ENCODE peak calls at places on chromosomes 13 and 19, in eight cellular contexts. N, F, O, A, Z, E, R and Q are unnamed samples.

GRCh38 chr13:44768775-44769578 is 192.8 kb upstream of the TSC22D1 start:
- DNase-seq in N (peak; percentile 41), F (peak; percentile 3), O (peak; percentile 32), A (no peak), Z (no peak), E (no peak), R (no peak), Q (no peak)

GRCh38 chr13:99406799-99407201 is 94.5 kb upstream of the TM9SF2 start:
- DNase-seq in N (no peak), F (no peak), O (no peak), A (no peak), Z (no peak), E (no peak), R (no peak), Q (peak; percentile 25)

GRCh38 chr19:17353386-17353785 is 16.0 kb downstream of the GTPBP3 start:
- DNase-seq in N (no peak), F (no peak), O (no peak), A (no peak), Z (no peak), E (no peak), R (no peak), Q (no peak)

GRCh38 chr19:4327252-4327876 is 11.3 kb downstream of the STAP2 start:
- DNase-seq in N (peak; percentile 46), F (no peak), O (no peak), A (peak; percentile 93), Z (peak; percentile 78), E (peak; percentile 86), R (peak; percentile 63), Q (peak; percentile 78)

GRCh38 chr19:49558591-49558990 is 21.8 kb downstream of the NOSIP start:
- DNase-seq in N (no peak), F (no peak), O (no peak), A (no peak), Z (no peak), E (no peak), R (no peak), Q (no peak)

GRCh38 chr13:100876044-100876403 is 201.4 kb upstream of the TMTC4 start:
- DNase-seq in N (no peak), F (no peak), O (no peak), A (no peak), Z (no peak), E (no peak), R (no peak), Q (no peak)

GRCh38 chr13:41008349-41008980 is 10.7 kb downstream of the ELF1 start:
- DNase-seq in N (peak; percentile 89), F (peak; percentile 42), O (peak; percentile 76), A (no peak), Z (no peak), E (no peak), R (peak; percentile 72), Q (peak; percentile 82)

GRCh38 chr19:49665301-49666119 is at the start of the genes BCL2L12 and IRF3:
- DNase-seq in N (peak; percentile 97), F (peak; percentile 81), O (peak; percentile 94), A (peak; percentile 98), Z (peak; percentile 99), E (peak; percentile 99), R (peak; percentile 97), Q (peak; percentile 98)

GRCh38 chr19:27657271-27658051 is 1555.5 kb downstream of the UQCRFS1 start:
- DNase-seq in N (no peak), F (no peak), O (peak; percentile 12), A (no peak), Z (no peak), E (peak; percentile 7), R (no peak), Q (no peak)

GRCh38 chr13:97302611-97303010 is 80.5 kb downstream of the MBNL2 start:
- DNase-seq in N (no peak), F (no peak), O (no peak), A (no peak), Z (no peak), E (no peak), R (no peak), Q (no peak)

GRCh38 chr13:46961719-46962118 is 64.9 kb upstream of the HTR2A start:
- DNase-seq in N (peak; percentile 83), F (peak; percentile 74), O (peak; percentile 81), A (no peak), Z (no peak), E (no peak), R (peak; percentile 87), Q (peak; percentile 89)

GRCh38 chr13:46963874-46964273 is 67.0 kb upstream of the HTR2A start:
- DNase-seq in N (no peak), F (no peak), O (peak; percentile 11), A (no peak), Z (no peak), E (no peak), R (no peak), Q (no peak)

GRCh38 chr13:46964789-46965527 is 68.1 kb upstream of the HTR2A start:
- DNase-seq in N (peak; percentile 69), F (peak; percentile 40), O (peak; percentile 65), A (no peak), Z (no peak), E (no peak), R (peak; percentile 57), Q (peak; percentile 32)

GRCh38 chr13:46962286-46962941 is 65.6 kb upstream of the HTR2A start:
- DNase-seq in N (peak; percentile 37), F (no peak), O (peak; percentile 67), A (peak; percentile 32), Z (no peak), E (no peak), R (peak; percentile 23), Q (peak; percentile 41)
- TF ChIP-seq CTCF in N (peak; percentile 24), F (peak; percentile 40), O (peak; percentile 32), A (peak; percentile 36), Z (no peak), E (no peak), R (peak; percentile 49), Q (peak; percentile 62)

DNA sequence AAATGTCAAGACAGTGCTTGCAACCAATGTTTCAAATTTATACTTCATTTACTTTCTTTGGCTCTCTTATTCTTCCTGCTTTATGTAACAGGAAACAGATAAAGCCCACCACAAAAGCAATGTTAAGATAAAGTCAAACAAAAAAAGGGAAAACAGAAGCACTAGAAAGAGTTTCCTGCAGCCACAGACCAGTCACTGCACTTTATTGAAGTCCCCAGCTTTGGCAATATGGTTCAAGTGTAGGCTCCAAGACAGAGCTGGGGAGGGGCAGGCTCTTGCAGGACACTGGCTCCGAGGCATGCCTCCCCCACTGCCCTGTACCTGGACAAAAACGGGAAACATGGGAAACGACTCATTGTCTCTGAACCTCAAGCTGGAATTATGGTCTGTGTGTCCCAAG is 15.3 kb upstream of the CDC16 start:
- DNase-seq in N (no peak), F (no peak), O (no peak), A (no peak), Z (no peak), E (no peak), R (no peak), Q (no peak)
- H3K4me3 ChIP-seq in N (no peak overlapping the region), F (no peak overlapping the region), O (no peak overlapping the region), A (no peak overlapping the region), Z (no peak overlapping the region), E (no peak overlapping the region), R (no peak overlapping the region), Q (no peak overlapping the region)

GRCh38 chr13:111068009-111068350 is 47.1 kb upstream of the ARHGEF7 start:
- DNase-seq in N (no peak), F (no peak), O (no peak), A (no peak), Z (no peak), E (no peak), R (no peak), Q (no peak)
- TF ChIP-seq CTCF in N (no peak), F (no peak), O (no peak), A (no peak), Z (no peak), E (no peak), R (no peak), Q (no peak)

GRCh38 chr13:51564671-51565070 is 19.6 kb upstream of the WDFY2 start:
- DNase-seq in N (no peak), F (no peak), O (no peak), A (no peak), Z (no peak), E (no peak), R (no peak), Q (no peak)

GRCh38 chr13:51560336-51560735 is 23.9 kb upstream of the WDFY2 start:
- DNase-seq in N (no peak), F (no peak), O (no peak), A (no peak), Z (no peak), E (no peak), R (no peak), Q (no peak)

GRCh38 chr13:51559916-51560315 is 24.3 kb upstream of the WDFY2 start:
- DNase-seq in N (no peak), F (no peak), O (no peak), A (no peak), Z (no peak), E (no peak), R (no peak), Q (no peak)

GRCh38 chr13:51562011-51562671 is 22.1 kb upstream of the WDFY2 start:
- DNase-seq in N (no peak), F (no peak), O (no peak), A (no peak), Z (no peak), E (no peak), R (no peak), Q (no peak)

GRCh38 chr13:51564252-51564651 is 20.0 kb upstream of the WDFY2 start:
- DNase-seq in N (no peak), F (no peak), O (no peak), A (no peak), Z (no peak), E (no peak), R (no peak), Q (no peak)
- H3K4me3 ChIP-seq in N (no peak overlapping the region), F (no peak overlapping the region), O (no peak overlapping the region), A (no peak overlapping the region), Z (no peak overlapping the region), E (no peak overlapping the region), R (no peak overlapping the region), Q (no peak overlapping the region)

DNA sequence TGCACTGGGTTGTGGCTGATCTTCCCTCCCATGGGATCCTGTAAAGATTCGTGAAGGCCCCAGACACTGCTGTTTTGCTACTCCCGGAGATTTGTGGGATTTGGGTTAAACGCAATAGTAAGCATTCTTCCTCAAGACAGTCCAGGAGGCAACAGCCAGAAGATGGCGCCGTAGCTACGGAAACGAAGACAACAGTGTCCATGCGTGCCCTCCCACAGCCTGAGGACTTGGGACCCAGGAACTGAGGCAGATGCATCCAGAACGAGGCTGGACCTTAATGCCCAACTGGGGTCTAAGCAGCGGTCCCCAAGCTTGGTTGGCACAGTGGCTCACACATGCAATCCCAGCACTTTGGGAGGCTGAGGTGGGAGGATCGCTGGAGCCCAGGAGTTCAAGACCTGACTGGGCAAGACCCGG is 57.6 kb upstream of the ZNF507 start:
- DNase-seq in N (peak; percentile 86), F (peak; percentile 59), O (peak; percentile 29), A (peak; percentile 70), Z (peak; percentile 67), E (peak; percentile 52), R (peak; percentile 37), Q (peak; percentile 85)
- TF ChIP-seq CTCF in N (peak; percentile 57), F (peak; percentile 65), O (peak; percentile 10), A (peak; percentile 70), Z (peak; percentile 33), E (peak; percentile 26), R (peak; percentile 59), Q (peak; percentile 78)

DNA sequence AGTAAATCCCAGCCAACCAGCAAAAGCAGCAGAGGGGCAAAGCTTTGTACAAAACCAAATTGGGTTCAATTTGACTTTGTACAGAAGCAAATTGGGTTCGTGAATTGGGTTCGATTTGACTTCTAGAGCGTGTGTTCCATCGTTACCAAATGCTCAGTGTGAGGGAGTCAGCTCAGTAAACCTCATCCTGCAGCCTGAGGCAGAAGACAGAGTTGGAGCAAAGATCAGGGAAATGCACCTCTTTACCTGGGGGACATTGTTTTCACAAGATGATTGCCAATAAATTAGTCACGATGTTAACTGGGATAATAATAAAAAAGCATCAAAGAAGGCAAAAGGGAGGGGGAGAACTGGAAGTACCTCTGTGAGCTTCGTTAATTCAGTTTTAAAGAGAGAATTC is 1.5 kb downstream of the RAB20 start:
- DNase-seq in N (no peak), F (no peak), O (peak; percentile 26), A (no peak), Z (no peak), E (no peak), R (no peak), Q (no peak)
- H3K4me3 ChIP-seq in N (peak overlapping the region; percentile 73), F (no peak overlapping the region), O (peak overlapping the region; percentile 78), A (no peak overlapping the region), Z (peak overlapping the region; percentile 84), E (peak overlapping the region; percentile 65), R (no peak overlapping the region), Q (peak overlapping the region; percentile 33)